ENCODE peak calls at places on chromosome 9, in nine cellular contexts. One of them, this sample, is unnamed.

GRCh38 chr9:83220737-83221136 is 157.8 kb upstream of the RASEF start:
- DNase-seq in nephron progenitor cell: no peak
- DNase-seq in tibial nerve: no peak
- DNase-seq in stimulated activated CD8-positive, alpha-beta memory T cell treated with anti-CD3 and anti-CD28 coated beads, Interleukin-4, amount 100 ng/mL, for 48 hours: no peak
- DNase-seq in KBM-7: no peak
- DNase-seq in lower leg skin: no peak
- DNase-seq in naive thymus-derived CD8-positive, alpha-beta T cell: no peak
- DNase-seq in cerebellum: no peak
- DNase-seq in activated CD8-positive, alpha-beta memory T cell treated with anti-CD3 and anti-CD28 coated beads, Interleukin-2, amount 50 U/mL, for 4 hours: no peak
- DNase-seq in this sample: no peak

GRCh38 chr9:90894956-90895687 is 93.5 kb downstream of the SYK start:
- DNase-seq in cerebellum: no peak
- DNase-seq in nephron progenitor cell: peak
- DNase-seq in tibial nerve: no peak
- DNase-seq in lower leg skin: peak
- DNase-seq in stimulated activated CD8-positive, alpha-beta memory T cell treated with anti-CD3 and anti-CD28 coated beads, Interleukin-4, amount 100 ng/mL, for 48 hours: peak
- DNase-seq in naive thymus-derived CD8-positive, alpha-beta T cell: no peak
- DNase-seq in activated CD8-positive, alpha-beta memory T cell treated with anti-CD3 and anti-CD28 coated beads, Interleukin-2, amount 50 U/mL, for 4 hours: no peak
- DNase-seq in KBM-7: peak
- DNase-seq in this sample: no peak

GRCh38 chr9:127734747-127735529 is at the start of gene TOR2A:
- DNase-seq in nephron progenitor cell: peak
- DNase-seq in lower leg skin: peak
- DNase-seq in stimulated activated CD8-positive, alpha-beta memory T cell treated with anti-CD3 and anti-CD28 coated beads, Interleukin-4, amount 100 ng/mL, for 48 hours: peak
- DNase-seq in tibial nerve: peak
- DNase-seq in KBM-7: peak
- DNase-seq in activated CD8-positive, alpha-beta memory T cell treated with anti-CD3 and anti-CD28 coated beads, Interleukin-2, amount 50 U/mL, for 4 hours: peak
- DNase-seq in cerebellum: peak
- DNase-seq in naive thymus-derived CD8-positive, alpha-beta T cell: peak
- DNase-seq in this sample: peak

GRCh38 chr9:90891656-90892055 is 90.0 kb downstream of the SYK start:
- DNase-seq in stimulated activated CD8-positive, alpha-beta memory T cell treated with anti-CD3 and anti-CD28 coated beads, Interleukin-4, amount 100 ng/mL, for 48 hours: no peak
- DNase-seq in naive thymus-derived CD8-positive, alpha-beta T cell: no peak
- DNase-seq in lower leg skin: peak
- DNase-seq in KBM-7: no peak
- DNase-seq in activated CD8-positive, alpha-beta memory T cell treated with anti-CD3 and anti-CD28 coated beads, Interleukin-2, amount 50 U/mL, for 4 hours: no peak
- DNase-seq in tibial nerve: no peak
- DNase-seq in nephron progenitor cell: no peak
- DNase-seq in cerebellum: no peak
- DNase-seq in this sample: no peak

GRCh38 chr9:4081549-4081895 is 218.3 kb downstream of the GLIS3 start:
- DNase-seq in stimulated activated CD8-positive, alpha-beta memory T cell treated with anti-CD3 and anti-CD28 coated beads, Interleukin-4, amount 100 ng/mL, for 48 hours: no peak
- DNase-seq in lower leg skin: no peak
- DNase-seq in KBM-7: no peak
- DNase-seq in cerebellum: no peak
- DNase-seq in tibial nerve: no peak
- DNase-seq in naive thymus-derived CD8-positive, alpha-beta T cell: no peak
- DNase-seq in nephron progenitor cell: no peak
- DNase-seq in activated CD8-positive, alpha-beta memory T cell treated with anti-CD3 and anti-CD28 coated beads, Interleukin-2, amount 50 U/mL, for 4 hours: no peak
- DNase-seq in this sample: no peak

GRCh38 chr9:92964607-92964975 is 17.3 kb downstream of the FGD3 start:
- DNase-seq in activated CD8-positive, alpha-beta memory T cell treated with anti-CD3 and anti-CD28 coated beads, Interleukin-2, amount 50 U/mL, for 4 hours: no peak
- DNase-seq in stimulated activated CD8-positive, alpha-beta memory T cell treated with anti-CD3 and anti-CD28 coated beads, Interleukin-4, amount 100 ng/mL, for 48 hours: no peak
- DNase-seq in naive thymus-derived CD8-positive, alpha-beta T cell: no peak
- DNase-seq in nephron progenitor cell: no peak
- DNase-seq in cerebellum: no peak
- DNase-seq in KBM-7: no peak
- DNase-seq in tibial nerve: no peak
- DNase-seq in lower leg skin: peak
- DNase-seq in this sample: no peak

GRCh38 chr9:38360880-38361836 is 31.3 kb upstream of the ALDH1B1 start:
- DNase-seq in nephron progenitor cell: no peak
- DNase-seq in stimulated activated CD8-positive, alpha-beta memory T cell treated with anti-CD3 and anti-CD28 coated beads, Interleukin-4, amount 100 ng/mL, for 48 hours: no peak
- DNase-seq in tibial nerve: no peak
- DNase-seq in naive thymus-derived CD8-positive, alpha-beta T cell: no peak
- DNase-seq in KBM-7: no peak
- DNase-seq in lower leg skin: peak
- DNase-seq in cerebellum: no peak
- DNase-seq in activated CD8-positive, alpha-beta memory T cell treated with anti-CD3 and anti-CD28 coated beads, Interleukin-2, amount 50 U/mL, for 4 hours: no peak
- DNase-seq in this sample: no peak

GRCh38 chr9:79764377-79764776 is 192.6 kb downstream of the TLE4 start:
- DNase-seq in KBM-7: no peak
- DNase-seq in activated CD8-positive, alpha-beta memory T cell treated with anti-CD3 and anti-CD28 coated beads, Interleukin-2, amount 50 U/mL, for 4 hours: no peak
- DNase-seq in lower leg skin: no peak
- DNase-seq in cerebellum: peak
- DNase-seq in nephron progenitor cell: no peak
- DNase-seq in tibial nerve: peak
- DNase-seq in stimulated activated CD8-positive, alpha-beta memory T cell treated with anti-CD3 and anti-CD28 coated beads, Interleukin-4, amount 100 ng/mL, for 48 hours: no peak
- DNase-seq in naive thymus-derived CD8-positive, alpha-beta T cell: no peak
- DNase-seq in this sample: no peak

GRCh38 chr9:38182321-38182720 is 113.3 kb upstream of the SHB start:
- DNase-seq in tibial nerve: no peak
- DNase-seq in KBM-7: no peak
- DNase-seq in cerebellum: no peak
- DNase-seq in activated CD8-positive, alpha-beta memory T cell treated with anti-CD3 and anti-CD28 coated beads, Interleukin-2, amount 50 U/mL, for 4 hours: no peak
- DNase-seq in stimulated activated CD8-positive, alpha-beta memory T cell treated with anti-CD3 and anti-CD28 coated beads, Interleukin-4, amount 100 ng/mL, for 48 hours: no peak
- DNase-seq in nephron progenitor cell: no peak
- DNase-seq in naive thymus-derived CD8-positive, alpha-beta T cell: no peak
- DNase-seq in lower leg skin: no peak
- DNase-seq in this sample: no peak